ENCODE peak calls at places on chromosomes 16 and 17, in eight cellular contexts. Z is A673, B is cardiac fibroblast, U is small intestine, P is HCT116, Q is cardiac muscle cell, H is upper lobe of right lung, E is sigmoid colon. A is an unnamed sample.
A peak's percentile ranks its signal among the peaks of the same experiment; 100 is the strongest.

GRCh38 chr17:57672205-57672632 is 72.9 kb downstream of the CCDC182 start:
- DNase-seq in Z (no peak), B (peak; percentile 70), U (no peak), P (no peak), Q (peak; percentile 80), H (no peak), E (no peak), A (peak; percentile 23)

GRCh38 chr17:63491976-63492575 is 15.2 kb downstream of the ACE start:
- DNase-seq in Z (no peak), B (no peak), U (no peak), P (no peak), Q (no peak), H (no peak), E (no peak), A (no peak)

GRCh38 chr17:8155341-8156173 is 3.4 kb upstream of the PER1 start:
- DNase-seq in Z (no peak), B (no peak), U (no peak), P (no peak), Q (no peak), H (no peak), E (peak; percentile 67), A (no peak)

GRCh38 chr17:63697341-63698286 is 2.3 kb downstream of the LIMD2 start:
- DNase-seq in Z (peak; percentile 63), B (peak; percentile 39), U (peak; percentile 64), P (peak; percentile 27), Q (peak; percentile 40), H (peak; percentile 81), E (no peak), A (no peak)

GRCh38 chr17:17411692-17412091 is 65.1 kb upstream of the MED9 start:
- DNase-seq in Z (no peak), B (no peak), U (no peak), P (no peak), Q (no peak), H (no peak), E (no peak), A (no peak)

GRCh38 chr17:27461192-27461859 is 5.1 kb downstream of the KSR1 start:
- DNase-seq in Z (no peak), B (peak; percentile 43), U (no peak), P (no peak), Q (no peak), H (no peak), E (no peak), A (no peak)

GRCh38 chr16:13351651-13352217 is 450.3 kb downstream of the SHISA9 start:
- DNase-seq in Z (no peak), B (no peak), U (no peak), P (no peak), Q (no peak), H (no peak), E (no peak), A (no peak)

GRCh38 chr17:65261152-65261551 is 124.0 kb downstream of the RGS9 start:
- DNase-seq in Z (no peak), B (no peak), U (no peak), P (no peak), Q (no peak), H (no peak), E (no peak), A (no peak)

GRCh38 chr17:80173916-80174315 is 4.1 kb downstream of the CARD14 start:
- DNase-seq in Z (no peak), B (no peak), U (no peak), P (no peak), Q (no peak), H (no peak), E (no peak), A (no peak)

GRCh38 chr17:58250344-58251011 is 12.1 kb downstream of the LPO start:
- DNase-seq in Z (no peak), B (no peak), U (no peak), P (no peak), Q (no peak), H (no peak), E (no peak), A (no peak)

GRCh38 chr17:82917656-82918345 is 78.0 kb upstream of the ZNF750 start:
- DNase-seq in Z (peak; percentile 41), B (peak; percentile 51), U (no peak), P (no peak), Q (peak; percentile 52), H (no peak), E (no peak), A (no peak)

GRCh38 chr17:8314797-8315739 is 5.0 kb downstream of the ARHGEF15 start:
- DNase-seq in Z (no peak), B (no peak), U (no peak), P (no peak), Q (no peak), H (no peak), E (no peak), A (no peak)

GRCh38 chr17:36935681-36936454 is 1.4 kb upstream of the LHX1 start:
- DNase-seq in Z (no peak), B (no peak), U (peak; percentile 18), P (no peak), Q (no peak), H (no peak), E (no peak), A (no peak)

GRCh38 chr17:36936455-36936934 is 780 bp upstream of the LHX1 start:
- DNase-seq in Z (no peak), B (no peak), U (no peak), P (no peak), Q (no peak), H (no peak), E (no peak), A (no peak)

GRCh38 chr17:36937961-36938565 is 788 bp downstream of the LHX1 start:
- DNase-seq in Z (no peak), B (peak; percentile 40), U (no peak), P (no peak), Q (peak; percentile 34), H (no peak), E (no peak), A (no peak)

GRCh38 chr17:36938566-36939058 is 1.3 kb downstream of the LHX1 start:
- DNase-seq in Z (no peak), B (no peak), U (no peak), P (no peak), Q (no peak), H (no peak), E (no peak), A (no peak)

GRCh38 chr17:36937001-36937960 is at the start of gene LHX1:
- DNase-seq in Z (no peak), B (no peak), U (no peak), P (no peak), Q (no peak), H (no peak), E (no peak), A (no peak)
- H3K4me3 ChIP-seq in Z (peak within 1 kb of the TSS; percentile 23), B (peak within 1 kb of the TSS; percentile 22), U (peak within 1 kb of the TSS; percentile 23), P (no peak within 1 kb of the TSS), Q (peak within 1 kb of the TSS; percentile 42), H (peak within 1 kb of the TSS; percentile 1), E (peak within 1 kb of the TSS; percentile 13), A (no peak within 1 kb of the TSS)

DNA sequence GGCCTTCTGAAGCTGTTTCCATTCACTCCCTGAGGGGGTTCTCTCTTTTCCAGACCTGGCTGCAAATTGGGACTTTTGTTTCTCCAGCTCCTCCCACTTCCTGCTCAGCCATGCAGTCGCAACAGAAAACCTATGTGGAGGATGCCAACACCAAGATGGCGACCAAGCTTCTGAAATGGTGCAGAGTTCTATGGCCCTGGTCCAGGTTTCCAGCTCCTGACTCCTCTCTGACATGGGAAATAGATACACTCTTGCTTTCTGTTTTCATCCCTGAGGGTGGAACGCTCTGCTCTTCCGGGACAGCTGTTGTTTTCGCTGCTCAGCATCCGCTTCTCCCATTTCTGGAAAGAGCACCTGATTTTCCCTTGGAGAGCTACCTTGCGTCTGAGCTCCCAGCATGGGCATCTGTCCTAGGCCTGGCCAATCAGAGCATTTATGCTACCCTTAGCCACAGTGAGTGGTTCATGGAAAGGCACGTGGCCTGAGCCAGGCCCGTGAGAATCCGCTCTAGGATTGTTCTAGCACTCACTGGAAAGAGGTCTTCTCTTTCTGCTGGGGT is 8.1 kb downstream of the GPRC5B start:
- DNase-seq in Z (peak; percentile 40), B (no peak), U (no peak), P (no peak), Q (no peak), H (no peak), E (no peak), A (no peak)
- H3K4me3 ChIP-seq in Z (no peak overlapping the region), B (no peak overlapping the region), U (no peak overlapping the region), P (no peak overlapping the region), Q (no peak overlapping the region), H (no peak overlapping the region), E (no peak overlapping the region), A (no peak overlapping the region)

GRCh38 chr16:17846030-17846429 is 375.3 kb upstream of the XYLT1 start:
- DNase-seq in Z (no peak), B (no peak), U (no peak), P (no peak), Q (no peak), H (no peak), E (no peak), A (no peak)
- H3K4me3 ChIP-seq in Z (no peak overlapping the region), B (no peak overlapping the region), U (no peak overlapping the region), P (no peak overlapping the region), Q (no peak overlapping the region), H (no peak overlapping the region), E (no peak overlapping the region), A (no peak overlapping the region)

GRCh38 chr16:84483882-84484565 is 20.4 kb downstream of the MEAK7 start:
- DNase-seq in Z (no peak), B (no peak), U (no peak), P (no peak), Q (no peak), H (peak; percentile 53), E (no peak), A (no peak)
- H3K4me3 ChIP-seq in Z (no peak overlapping the region), B (no peak overlapping the region), U (no peak overlapping the region), P (no peak overlapping the region), Q (no peak overlapping the region), H (no peak overlapping the region), E (no peak overlapping the region), A (no peak overlapping the region)